ENCODE peak calls at places on chromosome 1, in five cellular contexts. U is fibroblast of mammary gland, I is retinal pigment epithelial cell, N is RCC 7860, A is EL. J is an unnamed sample.

GRCh38 chr1:38088366-38088765 is 41.8 kb upstream of the POU3F1 start:
- DNase-seq in U (no peak), I (no peak), N (no peak), A (no peak), J (no peak)

GRCh38 chr1:226542623-226543103 is 5.9 kb upstream of the STUM start:
- DNase-seq in U (peak; percentile 14), I (no peak), N (no peak), A (no peak), J (peak; percentile 19)

GRCh38 chr1:235503333-235504121 is 725 bp downstream of the B3GALNT2 start:
- DNase-seq in U (peak; percentile 46), I (no peak), N (peak; percentile 31), A (peak; percentile 63), J (peak; percentile 81)

GRCh38 chr1:244710474-244711062 is 57.6 kb downstream of the DESI2 start:
- DNase-seq in U (no peak), I (no peak), N (no peak), A (no peak), J (no peak)

GRCh38 chr1:206975313-206975712 is 5.1 kb upstream of the FCAMR start:
- DNase-seq in U (no peak), I (no peak), N (no peak), A (no peak), J (no peak)

GRCh38 chr1:202085682-202086373 is 36.9 kb upstream of the GPR37L1 start:
- DNase-seq in U (peak; percentile 37), I (no peak), N (no peak), A (peak; percentile 28), J (no peak)

GRCh38 chr1:51189421-51190073 is 46.5 kb upstream of the RNF11 start:
- DNase-seq in U (peak; percentile 81), I (peak; percentile 28), N (peak; percentile 64), A (peak; percentile 68), J (peak; percentile 66)

GRCh38 chr1:176656257-176656995 is 193.5 kb downstream of the PAPPA2 start:
- DNase-seq in U (peak; percentile 95), I (peak; percentile 86), N (peak; percentile 8), A (peak; percentile 78), J (no peak)

GRCh38 chr1:54791880-54792522 is 9.1 kb downstream of the TTC22 start:
- DNase-seq in U (peak; percentile 62), I (no peak), N (peak; percentile 61), A (peak; percentile 23), J (peak; percentile 20)

GRCh38 chr1:118185083-118185899 is at the start of gene SPAG17:
- DNase-seq in U (peak; percentile 15), I (peak; percentile 9), N (no peak), A (peak; percentile 63), J (peak; percentile 11)

GRCh38 chr1:228360533-228361313 is 45.9 kb downstream of the TRIM11 start:
- DNase-seq in U (no peak), I (no peak), N (no peak), A (no peak), J (no peak)

GRCh38 chr1:48692235-48692634 is 84.5 kb downstream of the BEND5 start:
- DNase-seq in U (no peak), I (no peak), N (no peak), A (no peak), J (no peak)

GRCh38 chr1:40592107-40592773 is 60.8 kb downstream of the ZNF684 start:
- DNase-seq in U (peak; percentile 52), I (no peak), N (no peak), A (peak; percentile 29), J (peak; percentile 47)

GRCh38 chr1:36285450-36286101 is 20.6 kb upstream of the SH3D21 start:
- DNase-seq in U (peak; percentile 92), I (peak; percentile 51), N (peak; percentile 71), A (peak; percentile 83), J (peak; percentile 79)

GRCh38 chr1:147600119-147601111 is 59.1 kb downstream of the BCL9 start:
- DNase-seq in U (peak; percentile 70), I (no peak), N (peak; percentile 63), A (peak; percentile 47), J (peak; percentile 31)

GRCh38 chr1:1393014-1393413 is 6.1 kb downstream of the CCNL2 start:
- DNase-seq in U (no peak), I (no peak), N (no peak), A (no peak), J (no peak)

GRCh38 chr1:30052178-30052577 is 671.2 kb downstream of the MATN1 start:
- DNase-seq in U (no peak), I (no peak), N (no peak), A (no peak), J (no peak)

GRCh38 chr1:66386712-66387111 is 147.2 kb upstream of the SGIP1 start:
- DNase-seq in U (no peak), I (no peak), N (no peak), A (no peak), J (no peak)

GRCh38 chr1:151510020-151510405 is 1.2 kb upstream of the CGN start:
- DNase-seq in U (no peak), I (no peak), N (no peak), A (no peak), J (no peak)

GRCh38 chr1:239436286-239436685 is 49.9 kb downstream of the CHRM3 start:
- DNase-seq in U (no peak), I (no peak), N (no peak), A (no peak), J (no peak)

GRCh38 chr1:42657981-42658879 is at the start of gene PPIH:
- DNase-seq in U (peak; percentile 88), I (peak; percentile 68), N (peak; percentile 80), A (peak; percentile 93), J (peak; percentile 93)

GRCh38 chr1:240663160-240663879 is 51.4 kb upstream of the GREM2 start:
- DNase-seq in U (peak; percentile 87), I (no peak), N (no peak), A (peak; percentile 87), J (no peak)